ENCODE peak calls at places on chromosomes 3 and 15, in four cellular contexts. One of them, this sample, is unnamed.

GRCh38 chr3:127480196-127480933 is 110.2 kb downstream of the TPRA1 start:
- DNase-seq in activated T-helper 1 cell treated with anti-CD3 and anti-CD28 coated beads, Interleukin-2, amount 50 U/mL, for 16 hours: no peak
- DNase-seq in ACHN: no peak
- DNase-seq in sigmoid colon: peak
- DNase-seq in this sample: no peak

GRCh38 chr3:105806361-105806760 is 62.5 kb downstream of the CBLB start:
- DNase-seq in ACHN: peak
- DNase-seq in activated T-helper 1 cell treated with anti-CD3 and anti-CD28 coated beads, Interleukin-2, amount 50 U/mL, for 16 hours: no peak
- DNase-seq in sigmoid colon: no peak
- DNase-seq in this sample: no peak

GRCh38 chr3:156837130-156837529 is 11.0 kb downstream of the LEKR1 start:
- DNase-seq in activated T-helper 1 cell treated with anti-CD3 and anti-CD28 coated beads, Interleukin-2, amount 50 U/mL, for 16 hours: no peak
- DNase-seq in sigmoid colon: no peak
- DNase-seq in ACHN: no peak
- DNase-seq in this sample: no peak

GRCh38 chr3:151351216-151351615 is 21.9 kb upstream of the P2RY13 start:
- DNase-seq in ACHN: no peak
- DNase-seq in activated T-helper 1 cell treated with anti-CD3 and anti-CD28 coated beads, Interleukin-2, amount 50 U/mL, for 16 hours: no peak
- DNase-seq in sigmoid colon: no peak
- DNase-seq in this sample: no peak

GRCh38 chr15:97929456-97930229 is 30.9 kb upstream of the ARRDC4 start:
- DNase-seq in ACHN: no peak
- DNase-seq in sigmoid colon: no peak
- DNase-seq in activated T-helper 1 cell treated with anti-CD3 and anti-CD28 coated beads, Interleukin-2, amount 50 U/mL, for 16 hours: no peak
- DNase-seq in this sample: no peak

GRCh38 chr3:182384182-182384581 is 409.1 kb upstream of the ATP11B start:
- DNase-seq in sigmoid colon: no peak
- DNase-seq in ACHN: no peak
- DNase-seq in activated T-helper 1 cell treated with anti-CD3 and anti-CD28 coated beads, Interleukin-2, amount 50 U/mL, for 16 hours: no peak
- DNase-seq in this sample: no peak

GRCh38 chr3:159260049-159260662 is 458.3 kb downstream of the MFSD1 start:
- DNase-seq in sigmoid colon: no peak
- DNase-seq in ACHN: peak
- DNase-seq in activated T-helper 1 cell treated with anti-CD3 and anti-CD28 coated beads, Interleukin-2, amount 50 U/mL, for 16 hours: no peak
- DNase-seq in this sample: peak

GRCh38 chr3:51937611-51938450 is 3.9 kb downstream of the RRP9 start:
- DNase-seq in ACHN: no peak
- DNase-seq in sigmoid colon: peak
- DNase-seq in activated T-helper 1 cell treated with anti-CD3 and anti-CD28 coated beads, Interleukin-2, amount 50 U/mL, for 16 hours: no peak
- DNase-seq in this sample: no peak

GRCh38 chr15:20340331-20340811 is 201.2 kb downstream of the GOLGA6L6 start:
- DNase-seq in sigmoid colon: peak
- DNase-seq in activated T-helper 1 cell treated with anti-CD3 and anti-CD28 coated beads, Interleukin-2, amount 50 U/mL, for 16 hours: no peak
- DNase-seq in ACHN: no peak
- DNase-seq in this sample: no peak

GRCh38 chr3:65938147-65938546 is 100.6 kb downstream of the MAGI1 start:
- DNase-seq in ACHN: no peak
- DNase-seq in activated T-helper 1 cell treated with anti-CD3 and anti-CD28 coated beads, Interleukin-2, amount 50 U/mL, for 16 hours: no peak
- DNase-seq in sigmoid colon: no peak
- DNase-seq in this sample: no peak

GRCh38 chr3:149023951-149024350 is 32.6 kb downstream of the GYG1 start:
- DNase-seq in activated T-helper 1 cell treated with anti-CD3 and anti-CD28 coated beads, Interleukin-2, amount 50 U/mL, for 16 hours: no peak
- DNase-seq in ACHN: no peak
- DNase-seq in sigmoid colon: no peak
- DNase-seq in this sample: no peak

GRCh38 chr3:187919018-187919417 is 173.8 kb upstream of the BCL6 start:
- DNase-seq in sigmoid colon: no peak
- DNase-seq in activated T-helper 1 cell treated with anti-CD3 and anti-CD28 coated beads, Interleukin-2, amount 50 U/mL, for 16 hours: no peak
- DNase-seq in ACHN: no peak
- DNase-seq in this sample: no peak